ENCODE peak calls at places on chromosomes 5 and 9, in nine cellular contexts. Y is right lobe of liver; G is hepatic stellate cell; C is HT1080; M is GM19239; X is epithelial cell of esophagus; O is kidney tubule cell; W is stimulated activated CD4-positive, alpha-beta T cell treated with anti-CD3 and anti-CD28 coated beads, Interleukin-2, amount 100 ng/mL, for 48 hours; B is GM23248. S is an unnamed sample.

GRCh38 chr9:69019808-69020207 is 5.9 kb upstream of the PRKACG start:
- DNase-seq in G (no peak), X (no peak), M (no peak), C (no peak), W (no peak), O (no peak), B (no peak), Y (no peak), S (no peak)

GRCh38 chr9:112119225-112120045 is 55.7 kb downstream of the SUSD1 start:
- DNase-seq in Y (peak; percentile 60), O (peak; percentile 99), W (no peak), B (no peak), X (peak; percentile 92), G (no peak), M (no peak), C (no peak), S (no peak)

GRCh38 chr9:71646131-71646530 is 122.2 kb downstream of the CEMIP2 start:
- DNase-seq in B (no peak), C (no peak), O (no peak), M (no peak), Y (no peak), W (no peak), G (no peak), X (no peak), S (no peak)

GRCh38 chr5:141869040-141869439 is 9.2 kb downstream of the PCDH1 start:
- DNase-seq in W (no peak), O (no peak), C (no peak), B (no peak), Y (no peak), G (no peak), X (no peak), M (no peak), S (no peak)

GRCh38 chr9:92632641-92633040 is 37.3 kb downstream of the IPPK start:
- DNase-seq in C (no peak), W (no peak), O (no peak), B (no peak), Y (peak; percentile 32), X (no peak), M (no peak), G (no peak), S (no peak)

GRCh38 chr5:126366199-126366560 is 57.0 kb upstream of the GRAMD2B start:
- DNase-seq in M (no peak), W (no peak), B (no peak), X (peak; percentile 33), O (no peak), C (no peak), G (no peak), Y (no peak), S (no peak)

GRCh38 chr5:55411881-55412280 is 104.1 kb downstream of the MTREX start:
- DNase-seq in C (no peak), Y (no peak), X (no peak), G (no peak), W (no peak), M (no peak), B (no peak), O (no peak), S (no peak)

GRCh38 chr9:7790819-7791182 is 8.8 kb downstream of the DMAC1 start:
- DNase-seq in B (no peak), X (no peak), C (no peak), M (no peak), G (no peak), W (no peak), O (no peak), Y (no peak), S (no peak)

GRCh38 chr9:87725356-87725899 is 491 bp upstream of the CTSL start:
- DNase-seq in Y (no peak), G (peak; percentile 25), X (peak; percentile 6), O (no peak), W (no peak), C (no peak), M (no peak), B (peak; percentile 67), S (no peak)

GRCh38 chr5:89087551-89088318 is 204.8 kb upstream of the MEF2C start:
- DNase-seq in G (no peak), M (no peak), C (no peak), O (no peak), W (no peak), Y (no peak), X (no peak), B (no peak), S (no peak)

GRCh38 chr5:5419291-5420210 is 2.9 kb upstream of the ICE1 start:
- DNase-seq in C (peak; percentile 65), B (peak; percentile 92), W (no peak), Y (no peak), G (peak; percentile 59), O (peak; percentile 63), M (no peak), X (peak; percentile 64), S (no peak)

GRCh38 chr5:123455640-123456039 is 32.4 kb upstream of the CEP120 start:
- DNase-seq in G (no peak), Y (no peak), B (no peak), C (no peak), X (no peak), O (no peak), M (peak; percentile 13), W (no peak), S (no peak)

GRCh38 chr5:104540448-104540847 is 977.9 kb upstream of the NUDT12 start:
- DNase-seq in B (no peak), O (peak; percentile 22), W (no peak), M (no peak), C (peak; percentile 62), X (peak; percentile 32), Y (no peak), G (no peak), S (no peak)

GRCh38 chr5:112865128-112865527 is 4.0 kb downstream of the SRP19 start:
- DNase-seq in M (no peak), W (no peak), G (no peak), B (no peak), Y (no peak), O (no peak), X (no peak), C (no peak), S (no peak)

GRCh38 chr5:159802661-159803060 is 113.6 kb upstream of the ADRA1B start:
- DNase-seq in B (no peak), O (no peak), Y (no peak), G (no peak), C (no peak), X (no peak), W (no peak), M (no peak), S (no peak)

GRCh38 chr5:98938459-98938858 is 9.7 kb upstream of the CHD1 start:
- DNase-seq in C (peak; percentile 34), W (no peak), X (peak; percentile 42), M (no peak), O (peak; percentile 56), G (peak; percentile 40), Y (no peak), B (peak; percentile 80), S (no peak)

GRCh38 chr5:54518146-54519082 is 855 bp downstream of the SNX18 start:
- DNase-seq in Y (peak; percentile 80), W (peak; percentile 48), C (peak; percentile 11), O (peak; percentile 57), G (peak; percentile 61), B (peak; percentile 76), M (peak; percentile 25), X (peak; percentile 61), S (peak; percentile 40)

GRCh38 chr5:142017832-142018427 is 5.1 kb upstream of the GNPDA1 start:
- DNase-seq in X (no peak), C (peak; percentile 55), G (no peak), O (peak; percentile 25), B (no peak), W (no peak), M (no peak), Y (no peak), S (no peak)

GRCh38 chr9:133163559-133164208 is at the start of gene GBGT1:
- DNase-seq in Y (peak; percentile 72), X (peak; percentile 14), G (peak; percentile 63), B (peak; percentile 53), O (peak; percentile 44), M (peak; percentile 65), C (no peak), W (no peak), S (no peak)

GRCh38 chr5:139863855-139864558 is 68.4 kb downstream of the PSD2 start:
- DNase-seq in X (peak; percentile 61), W (peak; percentile 54), M (peak; percentile 79), C (peak; percentile 37), O (peak; percentile 52), G (peak; percentile 79), B (peak; percentile 72), Y (peak; percentile 66), S (peak; percentile 77)

GRCh38 chr9:78566948-78567675 is 270.2 kb downstream of the PSAT1 start:
- DNase-seq in O (peak; percentile 80), B (peak; percentile 77), M (no peak), C (no peak), X (peak; percentile 36), W (no peak), G (peak; percentile 22), Y (no peak), S (no peak)

GRCh38 chr5:109844695-109845094 is 155.0 kb downstream of the MAN2A1 start:
- DNase-seq in C (no peak), O (no peak), W (no peak), M (no peak), Y (no peak), B (peak; percentile 71), G (no peak), X (peak; percentile 49), S (no peak)

GRCh38 chr9:129550199-129550839 is 70.6 kb downstream of the C9orf50 start:
- DNase-seq in O (peak; percentile 58), C (no peak), G (peak; percentile 62), M (no peak), X (peak; percentile 55), B (peak; percentile 90), Y (peak; percentile 90), W (no peak), S (no peak)

GRCh38 chr5:123460296-123460729 is 37.1 kb upstream of the CEP120 start:
- DNase-seq in O (peak; percentile 86), C (peak; percentile 60), X (peak; percentile 89), B (no peak), W (no peak), M (no peak), Y (no peak), G (no peak), S (no peak)

GRCh38 chr9:100472725-100473261 is at the start of gene TMEFF1:
- DNase-seq in Y (no peak), X (peak; percentile 21), W (peak; percentile 44), B (peak; percentile 66), M (peak; percentile 38), O (peak; percentile 31), G (peak; percentile 55), C (no peak), S (peak; percentile 68)

GRCh38 chr5:32710859-32711692 is at the start of gene NPR3:
- DNase-seq in X (peak; percentile 45), M (no peak), C (peak; percentile 15), B (peak; percentile 89), O (peak; percentile 30), Y (no peak), G (peak; percentile 54), W (no peak), S (no peak)

GRCh38 chr9:120443489-120443888 is 136.5 kb downstream of the CDK5RAP2 start:
- DNase-seq in W (no peak), M (no peak), C (no peak), Y (no peak), B (peak; percentile 45), G (peak; percentile 65), O (peak; percentile 25), X (no peak), S (no peak)

GRCh38 chr5:32024751-32025150 is 149.4 kb downstream of the GOLPH3 start:
- DNase-seq in C (no peak), X (no peak), B (no peak), M (no peak), W (no peak), Y (no peak), G (no peak), O (no peak), S (no peak)

GRCh38 chr5:115072266-115073056 is 97.2 kb downstream of the TRIM36 start:
- DNase-seq in W (no peak), G (no peak), B (no peak), O (no peak), C (no peak), Y (no peak), X (peak; percentile 33), M (no peak), S (no peak)

GRCh38 chr9:135217836-135218235 is 130.4 kb downstream of the OLFM1 start:
- DNase-seq in Y (peak; percentile 26), G (no peak), M (no peak), B (no peak), X (no peak), W (no peak), C (no peak), O (no peak), S (no peak)

GRCh38 chr9:28212979-28213378 is 639.7 kb upstream of the C9orf72 start:
- DNase-seq in Y (no peak), M (no peak), B (peak; percentile 74), C (peak; percentile 86), X (peak; percentile 85), G (no peak), W (no peak), O (peak; percentile 92), S (no peak)

S was measured in GM12891.